ENCODE peak calls at places on chromosome 21, in seven cellular contexts. One of them, this sample, is unnamed.

GRCh38 chr21:34693192-34693810 is 24.5 kb downstream of the CLIC6 start:
- DNase-seq in pancreas: no peak
- DNase-seq in astrocyte: peak
- DNase-seq in CD8-positive, alpha-beta T cell: peak
- DNase-seq in neural crest cell: peak
- DNase-seq in B cell: peak
- DNase-seq in GM10248: peak
- DNase-seq in this sample: peak

GRCh38 chr21:34670220-34670961 is 1.6 kb downstream of the CLIC6 start:
- DNase-seq in pancreas: peak
- DNase-seq in astrocyte: no peak
- DNase-seq in CD8-positive, alpha-beta T cell: no peak
- DNase-seq in neural crest cell: no peak
- DNase-seq in B cell: no peak
- DNase-seq in GM10248: peak
- DNase-seq in this sample: peak

GRCh38 chr21:14541840-14542495 is 4.1 kb downstream of the SAMSN1 start:
- DNase-seq in pancreas: no peak
- DNase-seq in astrocyte: no peak
- DNase-seq in CD8-positive, alpha-beta T cell: no peak
- DNase-seq in neural crest cell: no peak
- DNase-seq in B cell: no peak
- DNase-seq in GM10248: no peak
- DNase-seq in this sample: no peak

GRCh38 chr21:18368193-18368592 is 35.4 kb downstream of the TMPRSS15 start:
- DNase-seq in pancreas: no peak
- DNase-seq in astrocyte: no peak
- DNase-seq in CD8-positive, alpha-beta T cell: no peak
- DNase-seq in neural crest cell: no peak
- DNase-seq in B cell: no peak
- DNase-seq in GM10248: no peak
- DNase-seq in this sample: no peak

GRCh38 chr21:34795152-34796141 is 126.7 kb downstream of the CLIC6 start:
- DNase-seq in pancreas: no peak
- DNase-seq in astrocyte: peak
- DNase-seq in CD8-positive, alpha-beta T cell: no peak
- DNase-seq in neural crest cell: no peak
- DNase-seq in B cell: no peak
- DNase-seq in GM10248: no peak
- DNase-seq in this sample: no peak

GRCh38 chr21:36596174-36596573 is 102.7 kb upstream of the SIM2 start:
- DNase-seq in pancreas: no peak
- DNase-seq in astrocyte: no peak
- DNase-seq in CD8-positive, alpha-beta T cell: no peak
- DNase-seq in neural crest cell: no peak
- DNase-seq in B cell: no peak
- DNase-seq in GM10248: no peak
- DNase-seq in this sample: no peak

GRCh38 chr21:35908311-35909078 is 151.8 kb downstream of the SETD4 start:
- DNase-seq in pancreas: no peak
- DNase-seq in astrocyte: no peak
- DNase-seq in CD8-positive, alpha-beta T cell: no peak
- DNase-seq in neural crest cell: no peak
- DNase-seq in B cell: no peak
- DNase-seq in GM10248: no peak
- DNase-seq in this sample: no peak

GRCh38 chr21:37367301-37367757 is 756 bp downstream of the DYRK1A start:
- DNase-seq in pancreas: peak
- DNase-seq in astrocyte: no peak
- DNase-seq in CD8-positive, alpha-beta T cell: no peak
- DNase-seq in neural crest cell: no peak
- DNase-seq in B cell: no peak
- DNase-seq in GM10248: peak
- DNase-seq in this sample: peak

GRCh38 chr21:37032877-37033471 is 26.5 kb downstream of the RIPPLY3 start:
- DNase-seq in pancreas: no peak
- DNase-seq in astrocyte: peak
- DNase-seq in CD8-positive, alpha-beta T cell: no peak
- DNase-seq in neural crest cell: no peak
- DNase-seq in B cell: no peak
- DNase-seq in GM10248: no peak
- DNase-seq in this sample: no peak

GRCh38 chr21:37356710-37357109 is 9.9 kb upstream of the DYRK1A start:
- DNase-seq in pancreas: no peak
- DNase-seq in astrocyte: no peak
- DNase-seq in CD8-positive, alpha-beta T cell: no peak
- DNase-seq in neural crest cell: no peak
- DNase-seq in B cell: no peak
- DNase-seq in GM10248: no peak
- DNase-seq in this sample: no peak

GRCh38 chr21:39079617-39080016 is 103.6 kb downstream of the PSMG1 start:
- DNase-seq in pancreas: no peak
- DNase-seq in astrocyte: peak
- DNase-seq in CD8-positive, alpha-beta T cell: no peak
- DNase-seq in neural crest cell: no peak
- DNase-seq in B cell: no peak
- DNase-seq in GM10248: no peak
- DNase-seq in this sample: no peak

GRCh38 chr21:16071082-16071481 is 341.3 kb downstream of the USP25 start:
- DNase-seq in pancreas: no peak
- DNase-seq in astrocyte: peak
- DNase-seq in CD8-positive, alpha-beta T cell: no peak
- DNase-seq in neural crest cell: no peak
- DNase-seq in B cell: no peak
- DNase-seq in GM10248: no peak
- DNase-seq in this sample: no peak

GRCh38 chr21:32185726-32186125 is 93.1 kb downstream of the MIS18A start:
- DNase-seq in pancreas: no peak
- DNase-seq in astrocyte: no peak
- DNase-seq in CD8-positive, alpha-beta T cell: no peak
- DNase-seq in neural crest cell: no peak
- DNase-seq in B cell: no peak
- DNase-seq in GM10248: no peak
- DNase-seq in this sample: no peak

GRCh38 chr21:32184059-32184458 is 94.8 kb downstream of the MIS18A start:
- DNase-seq in pancreas: no peak
- DNase-seq in astrocyte: no peak
- DNase-seq in CD8-positive, alpha-beta T cell: no peak
- DNase-seq in neural crest cell: no peak
- DNase-seq in B cell: no peak
- DNase-seq in GM10248: no peak
- DNase-seq in this sample: no peak

GRCh38 chr21:32185103-32185502 is 93.7 kb downstream of the MIS18A start:
- DNase-seq in pancreas: no peak
- DNase-seq in astrocyte: no peak
- DNase-seq in CD8-positive, alpha-beta T cell: no peak
- DNase-seq in neural crest cell: no peak
- DNase-seq in B cell: no peak
- DNase-seq in GM10248: no peak
- DNase-seq in this sample: no peak

GRCh38 chr21:32182449-32182848 is 96.4 kb downstream of the MIS18A start:
- DNase-seq in pancreas: no peak
- DNase-seq in astrocyte: no peak
- DNase-seq in CD8-positive, alpha-beta T cell: no peak
- DNase-seq in neural crest cell: no peak
- DNase-seq in B cell: no peak
- DNase-seq in GM10248: no peak
- DNase-seq in this sample: no peak

DNA sequence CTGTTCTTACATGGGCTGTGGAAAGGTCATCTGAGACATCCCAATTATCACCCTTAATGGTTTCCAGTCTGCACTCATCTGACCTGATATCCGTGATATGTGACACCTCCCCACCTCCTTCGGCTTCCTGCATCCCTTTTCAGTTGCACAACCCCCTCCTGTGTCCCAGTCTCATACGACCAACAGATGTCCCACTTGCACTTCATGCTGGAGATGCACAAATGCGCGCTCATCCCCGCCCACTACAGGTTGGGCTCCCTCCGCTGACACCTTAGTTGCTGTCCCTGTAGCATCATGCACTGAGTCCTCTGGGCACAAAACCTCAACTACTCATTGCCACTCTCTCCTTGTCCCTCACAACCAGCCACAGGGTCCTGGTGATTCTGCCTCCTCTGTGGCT is 94.4 kb downstream of the MIS18A start:
- DNase-seq in pancreas: no peak
- DNase-seq in astrocyte: no peak
- DNase-seq in CD8-positive, alpha-beta T cell: no peak
- DNase-seq in neural crest cell: no peak
- DNase-seq in B cell: no peak
- DNase-seq in GM10248: no peak
- DNase-seq in this sample: no peak
- TF ChIP-seq CTCF in pancreas: no peak
- TF ChIP-seq CTCF in astrocyte: no peak
- TF ChIP-seq CTCF in CD8-positive, alpha-beta T cell: no peak
- TF ChIP-seq CTCF in neural crest cell: no peak
- TF ChIP-seq CTCF in B cell: no peak
- TF ChIP-seq CTCF in GM10248: no peak
- TF ChIP-seq CTCF in this sample: no peak

GRCh38 chr21:45097827-45098387 is 23.5 kb downstream of the ADARB1 start:
- DNase-seq in pancreas: no peak
- DNase-seq in astrocyte: no peak
- DNase-seq in CD8-positive, alpha-beta T cell: no peak
- DNase-seq in neural crest cell: no peak
- DNase-seq in B cell: no peak
- DNase-seq in GM10248: no peak
- DNase-seq in this sample: no peak
- TF ChIP-seq CTCF in pancreas: no peak
- TF ChIP-seq CTCF in astrocyte: no peak
- TF ChIP-seq CTCF in CD8-positive, alpha-beta T cell: no peak
- TF ChIP-seq CTCF in neural crest cell: no peak
- TF ChIP-seq CTCF in B cell: no peak
- TF ChIP-seq CTCF in GM10248: no peak
- TF ChIP-seq CTCF in this sample: no peak

DNA sequence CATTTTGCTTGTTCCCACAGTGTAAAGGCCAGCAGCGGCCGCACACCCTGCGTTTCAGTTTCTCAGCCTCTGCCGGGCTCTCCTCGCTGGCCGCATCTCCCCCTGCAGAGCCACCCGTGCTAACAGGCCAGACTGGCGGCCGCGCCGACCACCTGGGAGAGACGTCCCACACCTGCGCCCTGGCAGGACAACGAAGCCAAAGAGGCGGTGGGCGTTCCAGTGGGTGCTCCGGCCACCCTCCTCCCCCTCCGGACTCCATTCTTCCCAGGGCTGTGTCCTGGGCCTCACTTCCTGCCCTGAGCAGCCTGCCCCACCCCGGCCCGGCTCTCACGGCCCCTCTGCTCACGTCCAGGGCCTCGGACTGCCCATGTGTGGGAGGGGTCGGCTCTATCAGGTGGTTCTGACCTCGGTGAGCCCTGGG is 31.9 kb upstream of the SLC19A1 start:
- DNase-seq in pancreas: no peak
- DNase-seq in astrocyte: no peak
- DNase-seq in CD8-positive, alpha-beta T cell: no peak
- DNase-seq in neural crest cell: no peak
- DNase-seq in B cell: no peak
- DNase-seq in GM10248: no peak
- DNase-seq in this sample: no peak
- TF ChIP-seq CTCF in pancreas: no peak
- TF ChIP-seq CTCF in astrocyte: no peak
- TF ChIP-seq CTCF in CD8-positive, alpha-beta T cell: no peak
- TF ChIP-seq CTCF in neural crest cell: no peak
- TF ChIP-seq CTCF in B cell: no peak
- TF ChIP-seq CTCF in GM10248: no peak
- TF ChIP-seq CTCF in this sample: no peak

GRCh38 chr21:43325036-43325435 is 101.9 kb downstream of the SIK1 start:
- DNase-seq in pancreas: no peak
- DNase-seq in astrocyte: no peak
- DNase-seq in CD8-positive, alpha-beta T cell: no peak
- DNase-seq in neural crest cell: no peak
- DNase-seq in B cell: no peak
- DNase-seq in GM10248: no peak
- DNase-seq in this sample: no peak

GRCh38 chr21:43324596-43324995 is 102.3 kb downstream of the SIK1 start:
- DNase-seq in pancreas: peak
- DNase-seq in astrocyte: no peak
- DNase-seq in CD8-positive, alpha-beta T cell: no peak
- DNase-seq in neural crest cell: no peak
- DNase-seq in B cell: no peak
- DNase-seq in GM10248: no peak
- DNase-seq in this sample: no peak

GRCh38 chr21:43328171-43328570 is 98.8 kb downstream of the SIK1 start:
- DNase-seq in pancreas: no peak
- DNase-seq in astrocyte: no peak
- DNase-seq in CD8-positive, alpha-beta T cell: no peak
- DNase-seq in neural crest cell: no peak
- DNase-seq in B cell: no peak
- DNase-seq in GM10248: no peak
- DNase-seq in this sample: no peak

GRCh38 chr21:43323244-43324005 is 103.5 kb downstream of the SIK1 start:
- DNase-seq in pancreas: peak
- DNase-seq in astrocyte: no peak
- DNase-seq in CD8-positive, alpha-beta T cell: no peak
- DNase-seq in neural crest cell: no peak
- DNase-seq in B cell: no peak
- DNase-seq in GM10248: no peak
- DNase-seq in this sample: no peak

GRCh38 chr21:43325968-43326367 is 101.0 kb downstream of the SIK1 start:
- DNase-seq in pancreas: no peak
- DNase-seq in astrocyte: no peak
- DNase-seq in CD8-positive, alpha-beta T cell: no peak
- DNase-seq in neural crest cell: no peak
- DNase-seq in B cell: peak
- DNase-seq in GM10248: no peak
- DNase-seq in this sample: no peak
- TF ChIP-seq CTCF in pancreas: no peak
- TF ChIP-seq CTCF in astrocyte: no peak
- TF ChIP-seq CTCF in CD8-positive, alpha-beta T cell: no peak
- TF ChIP-seq CTCF in neural crest cell: no peak
- TF ChIP-seq CTCF in B cell: no peak
- TF ChIP-seq CTCF in GM10248: no peak
- TF ChIP-seq CTCF in this sample: no peak

DNA sequence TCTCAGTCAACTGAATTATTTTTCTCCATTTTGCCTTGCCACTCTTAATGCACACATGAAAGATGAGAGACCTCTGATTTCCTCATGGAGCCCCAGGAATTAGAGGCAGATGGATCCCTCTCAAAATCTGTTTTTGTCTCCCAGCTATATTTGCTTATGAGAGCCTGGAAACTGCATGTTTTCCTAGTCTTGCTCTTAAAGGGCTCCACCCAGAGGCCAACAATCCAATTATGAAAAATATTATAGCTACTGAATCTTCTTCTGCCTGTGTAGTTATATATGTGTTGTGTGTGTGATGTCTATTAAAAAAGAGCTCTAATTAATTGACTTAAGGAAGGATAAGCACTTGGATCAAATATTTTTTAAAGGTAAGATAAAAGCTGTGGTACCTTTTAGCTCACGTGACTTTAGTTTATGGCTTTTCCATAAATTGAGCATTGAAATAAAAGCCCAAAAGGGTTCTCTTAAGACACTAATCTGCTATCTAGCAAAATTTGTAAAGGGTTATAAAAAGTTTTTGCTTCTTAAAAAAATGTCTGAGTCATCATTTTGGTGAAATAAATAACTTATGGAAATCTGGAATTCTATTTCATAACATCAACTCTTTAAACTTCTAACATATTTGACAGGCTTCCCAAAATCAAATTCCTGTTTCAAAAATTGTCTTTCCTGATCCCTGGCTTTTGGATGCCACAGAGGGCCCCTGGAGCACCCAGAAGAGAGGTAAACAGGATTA is 31.2 kb upstream of the TSPEAR start:
- DNase-seq in pancreas: no peak
- DNase-seq in astrocyte: no peak
- DNase-seq in CD8-positive, alpha-beta T cell: no peak
- DNase-seq in neural crest cell: no peak
- DNase-seq in B cell: no peak
- DNase-seq in GM10248: no peak
- DNase-seq in this sample: no peak
- TF ChIP-seq CTCF in pancreas: no peak
- TF ChIP-seq CTCF in astrocyte: no peak
- TF ChIP-seq CTCF in CD8-positive, alpha-beta T cell: peak
- TF ChIP-seq CTCF in neural crest cell: peak
- TF ChIP-seq CTCF in B cell: no peak
- TF ChIP-seq CTCF in GM10248: peak
- TF ChIP-seq CTCF in this sample: no peak

This sample was measured in GM20000.